ENCODE peak calls at places on chromosomes 2 and 18, in eight cellular contexts. W, V, M, Q, C, U, E and P are unnamed samples.

GRCh38 chr2:10514287-10514686 is 66.2 kb upstream of the ODC1 start:
- DNase-seq in M (no peak), Q (no peak), U (no peak), V (no peak), E (no peak), C (no peak), W (no peak), P (no peak)

GRCh38 chr2:53098323-53099073 is 669.1 kb upstream of the CHAC2 start:
- DNase-seq in U (no peak), V (no peak), E (no peak), W (no peak), Q (no peak), M (no peak), C (no peak), P (no peak)

GRCh38 chr2:74572178-74572925 is 17.8 kb downstream of the DOK1 start:
- DNase-seq in U (no peak), C (no peak), E (no peak), Q (no peak), M (no peak), V (no peak), W (no peak), P (no peak)

GRCh38 chr2:108621087-108621559 is 86.9 kb downstream of the LIMS1 start:
- DNase-seq in U (peak; percentile 49), W (no peak), V (peak; percentile 56), E (no peak), C (no peak), Q (peak; percentile 65), M (no peak), P (no peak)

GRCh38 chr2:29990112-29990511 is 68.7 kb upstream of the ALK start:
- DNase-seq in V (no peak), U (no peak), C (no peak), W (no peak), M (no peak), Q (no peak), E (no peak), P (no peak)

GRCh38 chr2:43777306-43777926 is 3.6 kb downstream of the DYNC2LI1 start:
- DNase-seq in M (no peak), V (no peak), U (no peak), W (no peak), E (no peak), C (no peak), Q (no peak), P (no peak)

GRCh38 chr2:102004588-102004987 is 12.8 kb downstream of the IL1R2 start:
- DNase-seq in U (no peak), W (no peak), C (no peak), V (no peak), M (no peak), E (no peak), Q (no peak), P (no peak)

GRCh38 chr2:1556776-1557466 is 143.7 kb downstream of the TPO start:
- DNase-seq in U (no peak), M (no peak), C (no peak), W (no peak), E (no peak), V (no peak), Q (no peak), P (no peak)

GRCh38 chr18:13191779-13192178 is 26.8 kb upstream of the LDLRAD4 start:
- DNase-seq in C (peak; percentile 53), V (no peak), W (no peak), E (no peak), U (no peak), M (peak; percentile 72), Q (no peak), P (no peak)

GRCh38 chr2:221641181-221641871 is 69.2 kb upstream of the EPHA4 start:
- DNase-seq in V (no peak), Q (no peak), U (no peak), C (no peak), M (no peak), W (no peak), E (no peak), P (no peak)

GRCh38 chr2:226561962-226562361 is 237.7 kb downstream of the IRS1 start:
- DNase-seq in W (no peak), V (no peak), C (no peak), U (no peak), M (no peak), Q (no peak), E (no peak), P (no peak)

GRCh38 chr18:37219257-37219656 is 346.3 kb downstream of the CELF4 start:
- DNase-seq in E (no peak), M (no peak), Q (no peak), V (no peak), C (no peak), U (no peak), W (no peak), P (no peak)

GRCh38 chr2:144241801-144242200 is 278.1 kb downstream of the ZEB2 start:
- DNase-seq in W (no peak), U (no peak), M (no peak), Q (peak; percentile 38), V (no peak), C (no peak), E (no peak), P (no peak)

GRCh38 chr18:12960846-12961397 is 13.1 kb downstream of the SEH1L start:
- DNase-seq in Q (no peak), V (no peak), C (no peak), U (no peak), W (no peak), E (no peak), M (no peak), P (no peak)

GRCh38 chr2:134155134-134155533 is 98.7 kb upstream of the MGAT5 start:
- DNase-seq in U (no peak), M (no peak), Q (no peak), V (no peak), W (no peak), E (no peak), C (no peak), P (no peak)

GRCh38 chr2:11748018-11748860 is 1.8 kb downstream of the LPIN1 start:
- DNase-seq in C (no peak), V (no peak), E (no peak), W (no peak), M (no peak), U (no peak), Q (no peak), P (no peak)